ENCODE peak calls at places on chromosomes 11 and 22, in ten cellular contexts. O is adrenal gland; T is PC-3; F is heart left ventricle; U is neuronal stem cell; A is cardiac muscle cell; D is IMR-90; I is effector memory CD4-positive, alpha-beta T cell; M is esophagus squamous epithelium; L is hepatocyte. K is an unnamed sample.

GRCh38 chr11:61524963-61525587 is 16.5 kb downstream of the LRRC10B start:
- DNase-seq in O (no peak), T (no peak), F (no peak), U (no peak), A (no peak), D (no peak), I (no peak), M (no peak), L (no peak), K (no peak)

GRCh38 chr11:13391217-13391616 is 71.8 kb downstream of the BTBD10 start:
- DNase-seq in O (no peak), T (no peak), F (no peak), U (no peak), A (no peak), D (no peak), I (no peak), M (no peak), L (no peak), K (no peak)

GRCh38 chr22:30946354-30946753 is 22.2 kb downstream of the MORC2 start:
- DNase-seq in O (no peak), T (no peak), F (no peak), U (no peak), A (no peak), D (no peak), I (no peak), M (no peak), L (no peak), K (no peak)

GRCh38 chr11:123111465-123111864 is 49.5 kb upstream of the HSPA8 start:
- DNase-seq in O (no peak), T (peak; percentile 86), F (no peak), U (peak; percentile 39), A (peak; percentile 62), D (peak; percentile 65), I (no peak), M (no peak), L (peak; percentile 72), K (no peak)

GRCh38 chr11:47033439-47033838 is 96.9 kb downstream of the CSTPP1 start:
- DNase-seq in O (no peak), T (no peak), F (no peak), U (no peak), A (no peak), D (no peak), I (no peak), M (no peak), L (no peak), K (no peak)

GRCh38 chr11:85767277-85767676 is 43.7 kb downstream of the SYTL2 start:
- DNase-seq in O (no peak), T (no peak), F (no peak), U (no peak), A (no peak), D (no peak), I (no peak), M (no peak), L (no peak), K (no peak)

GRCh38 chr11:92915551-92915950 is 53.9 kb upstream of the MTNR1B start:
- DNase-seq in O (no peak), T (no peak), F (no peak), U (no peak), A (no peak), D (no peak), I (no peak), M (no peak), L (no peak), K (peak; percentile 43)

GRCh38 chr11:103806130-103806900 is 230.1 kb upstream of the DDI1 start:
- DNase-seq in O (peak; percentile 16), T (peak; percentile 66), F (no peak), U (no peak), A (peak; percentile 87), D (peak; percentile 93), I (no peak), M (no peak), L (peak; percentile 20), K (no peak)

GRCh38 chr22:49229483-49230193 is 598.0 kb downstream of the BRD1 start:
- DNase-seq in O (no peak), T (no peak), F (peak; percentile 26), U (no peak), A (no peak), D (no peak), I (no peak), M (no peak), L (no peak), K (peak; percentile 1)

GRCh38 chr11:33575311-33575710 is 125.3 kb downstream of the C11orf91 start:
- DNase-seq in O (no peak), T (no peak), F (no peak), U (no peak), A (no peak), D (no peak), I (no peak), M (no peak), L (no peak), K (no peak)

GRCh38 chr22:26463688-26464087 is 19.9 kb downstream of the HPS4 start:
- DNase-seq in O (peak; percentile 6), T (no peak), F (no peak), U (no peak), A (no peak), D (no peak), I (no peak), M (no peak), L (no peak), K (no peak)

GRCh38 chr22:26462051-26462450 is 21.5 kb downstream of the HPS4 start:
- DNase-seq in O (peak; percentile 9), T (no peak), F (no peak), U (no peak), A (no peak), D (no peak), I (no peak), M (no peak), L (no peak), K (no peak)

GRCh38 chr22:26464312-26464711 is 19.3 kb downstream of the HPS4 start:
- DNase-seq in O (peak; percentile 8), T (no peak), F (no peak), U (no peak), A (peak; percentile 48), D (no peak), I (no peak), M (no peak), L (no peak), K (peak; percentile 81)

GRCh38 chr22:26462971-26463661 is 20.5 kb downstream of the HPS4 start:
- DNase-seq in O (peak; percentile 62), T (no peak), F (no peak), U (no peak), A (no peak), D (peak; percentile 19), I (no peak), M (no peak), L (peak; percentile 22), K (no peak)

GRCh38 chr22:26466196-26466595 is 17.4 kb downstream of the HPS4 start:
- DNase-seq in O (no peak), T (no peak), F (no peak), U (no peak), A (no peak), D (no peak), I (no peak), M (no peak), L (no peak), K (no peak)
- H3K27ac ChIP-seq in O (no peak overlapping the region), T (no peak overlapping the region), F (no peak overlapping the region), U (no peak overlapping the region), A (no peak overlapping the region), D (no peak overlapping the region), I (no peak overlapping the region), M (no peak overlapping the region), L (no peak overlapping the region), K (no peak overlapping the region)

DNA sequence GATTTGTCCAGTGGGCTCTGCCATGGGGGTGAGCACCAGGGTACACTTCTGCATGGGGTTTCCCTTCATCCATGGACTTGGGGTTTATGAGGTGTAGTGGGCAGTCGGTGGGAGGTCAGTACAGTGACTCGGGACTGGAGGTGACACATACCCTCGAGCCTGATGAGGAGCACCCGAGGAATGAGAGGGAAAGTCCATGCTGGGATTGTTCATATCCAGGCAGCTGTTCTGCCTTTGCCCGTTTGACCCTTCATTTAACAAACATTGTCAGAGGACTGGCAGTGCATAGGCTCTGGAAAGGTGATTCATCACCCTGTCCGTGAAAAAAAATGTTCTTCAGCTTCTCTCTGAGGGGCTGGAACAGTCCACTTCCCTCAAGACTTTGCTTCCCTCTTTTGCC is 2.7 kb downstream of the NAV2 start:
- DNase-seq in O (no peak), T (peak; percentile 85), F (no peak), U (no peak), A (peak; percentile 56), D (peak; percentile 98), I (no peak), M (no peak), L (peak; percentile 73), K (no peak)
- H3K4me1 ChIP-seq in O (peaks cover 17% of the 10 kb centered on the region), T (peaks cover 48% of the 10 kb centered on the region), F (peaks cover 23% of the 10 kb centered on the region), U (peaks cover 14% of the 10 kb centered on the region), A (peaks cover 16% of the 10 kb centered on the region), D (peaks cover 25% of the 10 kb centered on the region), I (peaks cover 22% of the 10 kb centered on the region), M (peaks cover 54% of the 10 kb centered on the region), L (peaks cover 26% of the 10 kb centered on the region), K (peaks cover 9% of the 10 kb centered on the region)

GRCh38 chr11:34899633-34900016 is 16.6 kb downstream of the APIP start:
- DNase-seq in O (no peak), T (no peak), F (no peak), U (no peak), A (peak; percentile 8), D (no peak), I (no peak), M (no peak), L (no peak), K (no peak)
- H3K9me3 ChIP-seq in O (no peaks in the 10 kb centered on the region), T (peaks cover 20% of the 10 kb centered on the region), F (peaks cover 28% of the 10 kb centered on the region), U (peaks cover 19% of the 10 kb centered on the region), A (no peaks in the 10 kb centered on the region), D (peaks cover 17% of the 10 kb centered on the region), I (peaks cover 19% of the 10 kb centered on the region), M (no peaks in the 10 kb centered on the region), L (peaks cover 23% of the 10 kb centered on the region), K (peaks cover 2% of the 10 kb centered on the region)

DNA sequence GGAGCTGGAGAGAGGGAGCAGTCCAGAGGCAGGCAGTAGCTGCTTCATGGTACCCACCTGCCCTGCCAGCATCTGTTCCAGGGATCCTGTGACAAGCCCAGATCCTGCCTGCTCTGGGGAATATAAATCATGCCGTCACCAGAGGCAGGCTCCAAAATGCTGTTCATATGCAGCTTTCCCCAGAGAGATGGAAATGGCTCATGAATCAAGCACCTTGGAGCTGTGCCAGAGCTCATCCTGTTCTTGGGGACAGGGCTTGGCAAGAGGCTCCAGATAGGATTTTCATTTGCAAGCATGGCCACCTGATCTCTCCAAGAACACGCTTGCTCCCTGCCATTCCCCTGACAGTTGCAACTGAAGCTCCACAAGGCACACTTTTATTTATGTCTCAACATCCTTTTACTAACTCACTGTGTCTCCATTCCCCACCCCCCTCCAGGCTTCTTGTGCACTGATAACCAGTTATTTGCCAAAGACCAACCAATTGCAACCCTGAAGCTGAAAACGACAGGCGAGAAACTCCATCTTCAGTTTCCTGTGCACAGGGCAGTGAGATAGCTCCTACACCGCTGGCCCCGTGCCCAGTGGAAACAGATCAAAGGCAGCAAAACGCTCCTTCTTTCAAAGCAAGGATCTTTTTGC is 115.8 kb upstream of the PITPNB start:
- DNase-seq in O (peak; percentile 88), T (peak; percentile 38), F (peak; percentile 83), U (no peak), A (peak; percentile 84), D (peak; percentile 59), I (no peak), M (no peak), L (peak; percentile 54), K (peak; percentile 86)
- H3K27ac ChIP-seq in O (no peak overlapping the region), T (no peak overlapping the region), F (peak overlapping the region; percentile 76), U (no peak overlapping the region), A (peak overlapping the region; percentile 68), D (no peak overlapping the region), I (no peak overlapping the region), M (peak overlapping the region; percentile 69), L (peak overlapping the region; percentile 37), K (peak overlapping the region; percentile 84)

DNA sequence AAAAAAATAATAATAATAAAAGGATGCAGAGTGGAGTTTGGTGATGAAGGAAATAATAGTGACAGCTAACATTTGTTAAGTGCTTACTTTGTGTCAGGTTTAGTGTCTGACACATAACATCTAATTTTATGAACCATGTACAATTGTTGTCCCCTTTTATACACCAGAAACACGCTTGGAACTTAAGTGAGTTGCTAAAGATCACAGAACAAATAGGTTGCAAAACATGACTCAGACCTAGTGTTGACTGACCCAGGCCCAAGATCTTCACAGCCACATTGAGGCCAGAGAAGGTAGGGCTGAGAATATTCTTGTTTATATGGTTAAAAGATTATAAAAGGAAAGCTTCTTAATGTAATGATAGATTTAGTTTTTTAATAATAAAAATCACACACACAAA is 25.6 kb upstream of the TMEM135 start:
- DNase-seq in O (no peak), T (no peak), F (no peak), U (no peak), A (no peak), D (no peak), I (no peak), M (no peak), L (no peak), K (no peak)
- H3K4me1 ChIP-seq in O (no peaks in the 10 kb centered on the region), T (peaks cover 12% of the 10 kb centered on the region), F (no peaks in the 10 kb centered on the region), U (no peaks in the 10 kb centered on the region), A (no peaks in the 10 kb centered on the region), D (no peaks in the 10 kb centered on the region), I (no peaks in the 10 kb centered on the region), M (peaks cover 6% of the 10 kb centered on the region), L (no peaks in the 10 kb centered on the region), K (peaks cover 4% of the 10 kb centered on the region)